ENCODE peak calls at places on chromosome 15, in ten cellular contexts. Z is Calu3; I is stimulated activated CD8-positive, alpha-beta memory T cell treated with anti-CD3 and anti-CD28 coated beads, Interleukin-4, amount 100 ng/mL, for 1 hour; A is CD8-positive, alpha-beta T cell; R is pulmonary artery endothelial cell; S is COLO829; G is dermis blood vessel endothelial cell; C is NCI-H2029; U is DMS 273 treated with DMSO at 0.1 percent for 48 hours; K is adipocyte. N is an unnamed sample.

GRCh38 chr15:98904466-98905048 is 103.0 kb downstream of the PGPEP1L start:
- DNase-seq in Z (peak), I (no peak), A (no peak), R (no peak), S (peak), G (peak), C (no peak), U (no peak), K (peak), N (peak)

GRCh38 chr15:29345549-29346525 is 76.2 kb upstream of the NSMCE3 start:
- DNase-seq in Z (no peak), I (no peak), A (no peak), R (no peak), S (no peak), G (no peak), C (no peak), U (no peak), K (no peak), N (no peak)

GRCh38 chr15:64046347-64047153 is at the start of gene DAPK2:
- DNase-seq in Z (peak), I (peak), A (peak), R (no peak), S (peak), G (peak), C (peak), U (no peak), K (peak), N (peak)

GRCh38 chr15:81176291-81176893 is 20.3 kb upstream of the IL16 start:
- DNase-seq in Z (no peak), I (no peak), A (no peak), R (no peak), S (no peak), G (no peak), C (no peak), U (no peak), K (no peak), N (no peak)

GRCh38 chr15:67307889-67308597 is 53.5 kb downstream of the IQCH start:
- DNase-seq in Z (no peak), I (no peak), A (no peak), R (no peak), S (no peak), G (no peak), C (no peak), U (no peak), K (no peak), N (no peak)

GRCh38 chr15:39204031-39204430 is 376.8 kb upstream of the THBS1 start:
- DNase-seq in Z (no peak), I (no peak), A (no peak), R (no peak), S (no peak), G (peak), C (no peak), U (no peak), K (peak), N (peak)

GRCh38 chr15:79349526-79349925 is 38.6 kb downstream of the TMED3 start:
- DNase-seq in Z (no peak), I (no peak), A (no peak), R (no peak), S (no peak), G (no peak), C (no peak), U (no peak), K (no peak), N (no peak)

GRCh38 chr15:57003418-57003817 is 85.0 kb downstream of the TCF12 start:
- DNase-seq in Z (no peak), I (no peak), A (no peak), R (peak), S (no peak), G (peak), C (no peak), U (no peak), K (peak), N (peak)

GRCh38 chr15:60396964-60397771 is 618 bp downstream of the ANXA2 start:
- DNase-seq in Z (peak), I (peak), A (peak), R (no peak), S (no peak), G (peak), C (no peak), U (peak), K (peak), N (peak)

GRCh38 chr15:87224409-87224808 is 1032.1 kb downstream of the NTRK3 start:
- DNase-seq in Z (no peak), I (no peak), A (no peak), R (no peak), S (no peak), G (no peak), C (no peak), U (no peak), K (no peak), N (no peak)

GRCh38 chr15:74788716-74789151 is 6.9 kb downstream of the CSK start:
- DNase-seq in Z (no peak), I (no peak), A (peak), R (no peak), S (no peak), G (no peak), C (no peak), U (no peak), K (no peak), N (no peak)

GRCh38 chr15:45389351-45389750 is 11.0 kb upstream of the GATM start:
- DNase-seq in Z (no peak), I (no peak), A (no peak), R (no peak), S (no peak), G (no peak), C (no peak), U (no peak), K (no peak), N (no peak)

GRCh38 chr15:90610220-90610619 is 80.5 kb downstream of the CRTC3 start:
- DNase-seq in Z (no peak), I (no peak), A (no peak), R (no peak), S (no peak), G (no peak), C (no peak), U (no peak), K (peak), N (no peak)

GRCh38 chr15:101044625-101045235 is 125.6 kb downstream of the LRRK1 start:
- DNase-seq in Z (no peak), I (no peak), A (no peak), R (no peak), S (no peak), G (no peak), C (no peak), U (no peak), K (no peak), N (no peak)

GRCh38 chr15:80168421-80168820 is 15.6 kb downstream of the FAH start:
- DNase-seq in Z (no peak), I (no peak), A (no peak), R (no peak), S (no peak), G (no peak), C (no peak), U (no peak), K (no peak), N (no peak)

GRCh38 chr15:73924258-73924921 is 1.9 kb upstream of the LOXL1 start:
- DNase-seq in Z (peak), I (no peak), A (no peak), R (peak), S (peak), G (peak), C (no peak), U (peak), K (peak), N (peak)

GRCh38 chr15:40282870-40283614 is at the start of gene ANKRD63:
- DNase-seq in Z (no peak), I (no peak), A (peak), R (no peak), S (no peak), G (peak), C (no peak), U (no peak), K (peak), N (no peak)

GRCh38 chr15:101200181-101200580 is 51.7 kb downstream of the CHSY1 start:
- DNase-seq in Z (no peak), I (no peak), A (no peak), R (no peak), S (no peak), G (no peak), C (no peak), U (no peak), K (no peak), N (no peak)

GRCh38 chr15:29638011-29638410 is 184.3 kb downstream of the TJP1 start:
- DNase-seq in Z (no peak), I (no peak), A (no peak), R (no peak), S (no peak), G (no peak), C (no peak), U (no peak), K (no peak), N (no peak)

N was measured in lung microvascular endothelial cell.